ENCODE peak calls at places on chromosome 20, in five cellular contexts. One of them, this sample, is unnamed.

GRCh38 chr20:23106271-23106851 is 20.2 kb upstream of the CD93 start:
- DNase-seq in heart right ventricle: peak
- DNase-seq in heart left ventricle: no peak
- DNase-seq in head of caudate nucleus: no peak
- DNase-seq in breast epithelium: no peak
- DNase-seq in this sample: peak

GRCh38 chr20:36043447-36043846 is 75.1 kb downstream of the CNBD2 start:
- DNase-seq in heart right ventricle: no peak
- DNase-seq in breast epithelium: no peak
- DNase-seq in head of caudate nucleus: no peak
- DNase-seq in heart left ventricle: no peak
- DNase-seq in this sample: no peak

GRCh38 chr20:33450867-33451266 is 7.3 kb upstream of the SNTA1 start:
- DNase-seq in heart right ventricle: no peak
- DNase-seq in heart left ventricle: no peak
- DNase-seq in head of caudate nucleus: no peak
- DNase-seq in breast epithelium: no peak
- DNase-seq in this sample: no peak

GRCh38 chr20:45450097-45450818 is 19.3 kb upstream of the WFDC2 start:
- DNase-seq in head of caudate nucleus: peak
- DNase-seq in breast epithelium: no peak
- DNase-seq in heart left ventricle: no peak
- DNase-seq in heart right ventricle: no peak
- DNase-seq in this sample: peak

GRCh38 chr20:17442588-17442987 is 88.6 kb downstream of the BFSP1 start:
- DNase-seq in head of caudate nucleus: no peak
- DNase-seq in heart right ventricle: no peak
- DNase-seq in breast epithelium: no peak
- DNase-seq in heart left ventricle: no peak
- DNase-seq in this sample: no peak

GRCh38 chr20:42364446-42364845 is 746.3 kb upstream of the CHD6 start:
- DNase-seq in heart left ventricle: no peak
- DNase-seq in head of caudate nucleus: no peak
- DNase-seq in breast epithelium: no peak
- DNase-seq in heart right ventricle: no peak
- DNase-seq in this sample: no peak

GRCh38 chr20:10061641-10062040 is 26.9 kb downstream of the ANKEF1 start:
- DNase-seq in head of caudate nucleus: no peak
- DNase-seq in heart left ventricle: no peak
- DNase-seq in breast epithelium: no peak
- DNase-seq in heart right ventricle: no peak
- DNase-seq in this sample: no peak

GRCh38 chr20:50673146-50673830 is 18.1 kb downstream of the RIPOR3 start:
- DNase-seq in heart right ventricle: no peak
- DNase-seq in breast epithelium: no peak
- DNase-seq in heart left ventricle: no peak
- DNase-seq in head of caudate nucleus: no peak
- DNase-seq in this sample: no peak

GRCh38 chr20:63636752-63637633 is 10.1 kb upstream of the GMEB2 start:
- DNase-seq in heart right ventricle: no peak
- DNase-seq in heart left ventricle: no peak
- DNase-seq in head of caudate nucleus: no peak
- DNase-seq in breast epithelium: no peak
- DNase-seq in this sample: no peak

GRCh38 chr20:33415948-33416347 is 14.6 kb upstream of the CDK5RAP1 start:
- DNase-seq in heart left ventricle: peak
- DNase-seq in breast epithelium: no peak
- DNase-seq in head of caudate nucleus: peak
- DNase-seq in heart right ventricle: peak
- DNase-seq in this sample: peak

GRCh38 chr20:1038205-1038604 is 36.1 kb upstream of the RSPO4 start:
- DNase-seq in breast epithelium: no peak
- DNase-seq in head of caudate nucleus: no peak
- DNase-seq in heart left ventricle: no peak
- DNase-seq in heart right ventricle: no peak
- DNase-seq in this sample: no peak

This sample was measured in testis.